ENCODE peak calls at places on chromosome 18, in seven cellular contexts. I is H1, W is endothelial cell of umbilical vein, R is HCT116, X is GM12878, Q is A549, O is SK-N-SH. Y is an unnamed sample.

GRCh38 chr18:62716679-62717058 is 1.3 kb downstream of the PHLPP1 start:
- DNase-seq in I (no peak), W (peak), R (no peak), X (no peak), Q (peak), O (peak), Y (peak)

GRCh38 chr18:35038029-35038428 is 3.2 kb upstream of the MAPRE2 start:
- DNase-seq in I (no peak), W (no peak), R (no peak), X (no peak), Q (no peak), O (no peak), Y (no peak)

GRCh38 chr18:33513027-33513426 is 65.0 kb upstream of the ASXL3 start:
- DNase-seq in I (no peak), W (no peak), R (no peak), X (no peak), Q (no peak), O (no peak), Y (no peak)

GRCh38 chr18:46278481-46279465 is 174.6 kb downstream of the HAUS1 start:
- DNase-seq in I (no peak), W (peak), R (no peak), X (no peak), Q (no peak), O (no peak), Y (no peak)

GRCh38 chr18:35415511-35416427 is 38.6 kb upstream of the ZNF396 start:
- DNase-seq in I (no peak), W (no peak), R (no peak), X (no peak), Q (no peak), O (no peak), Y (peak)

GRCh38 chr18:45837283-45838070 is 12.0 kb downstream of the SIGLEC15 start:
- DNase-seq in I (peak), W (peak), R (no peak), X (no peak), Q (no peak), O (peak), Y (peak)

GRCh38 chr18:10526211-10526949 is 553 bp downstream of the NAPG start:
- DNase-seq in I (no peak), W (peak), R (no peak), X (no peak), Q (peak), O (peak), Y (peak)

GRCh38 chr18:8741524-8741923 is 36.2 kb downstream of the MTCL1 start:
- DNase-seq in I (no peak), W (peak), R (no peak), X (no peak), Q (no peak), O (no peak), Y (no peak)

GRCh38 chr18:3616142-3616541 is 166.2 kb downstream of the TGIF1 start:
- DNase-seq in I (no peak), W (no peak), R (no peak), X (no peak), Q (no peak), O (no peak), Y (no peak)

GRCh38 chr18:73150199-73150598 is 282.4 kb upstream of the NETO1 start:
- DNase-seq in I (no peak), W (no peak), R (no peak), X (no peak), Q (no peak), O (no peak), Y (no peak)

GRCh38 chr18:9858642-9859041 is 27.1 kb upstream of the TXNDC2 start:
- DNase-seq in I (no peak), W (no peak), R (no peak), X (no peak), Q (no peak), O (no peak), Y (no peak)

GRCh38 chr18:45304558-45304957 is 310.7 kb upstream of the SLC14A2 start:
- DNase-seq in I (no peak), W (no peak), R (no peak), X (no peak), Q (no peak), O (no peak), Y (no peak)

GRCh38 chr18:56388571-56388970 is 249.8 kb downstream of the TXNL1 start:
- DNase-seq in I (no peak), W (peak), R (no peak), X (no peak), Q (no peak), O (no peak), Y (no peak)

GRCh38 chr18:30679285-30679930 is 363.1 kb downstream of the DSC3 start:
- DNase-seq in I (no peak), W (no peak), R (no peak), X (no peak), Q (no peak), O (no peak), Y (no peak)

DNA sequence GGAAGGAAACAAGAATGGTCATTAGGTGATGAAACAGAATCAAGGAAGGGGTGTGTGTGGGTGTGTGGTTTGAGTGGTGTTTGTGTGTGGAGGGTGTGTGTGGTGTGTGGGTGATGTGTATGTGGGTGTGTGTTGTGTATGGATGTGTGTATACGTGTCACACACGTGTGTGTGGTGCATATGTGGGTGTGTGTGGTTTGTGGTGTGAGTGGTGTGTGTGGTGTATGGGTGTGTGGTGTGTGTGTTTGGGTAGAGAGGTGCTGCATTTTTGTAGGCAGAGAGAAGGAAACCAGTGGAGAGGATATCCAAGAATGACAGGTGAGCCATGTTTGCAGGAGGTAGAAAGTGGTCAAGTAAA is 1.1 kb upstream of the CEP192 start:
- DNase-seq in I (no peak), W (no peak), R (no peak), X (peak), Q (no peak), O (no peak), Y (peak)
- TF ChIP-seq MAX in I (no peak), W (no peak), R (no peak), X (no peak), Q (no peak), O (no peak), Y (peak)

DNA sequence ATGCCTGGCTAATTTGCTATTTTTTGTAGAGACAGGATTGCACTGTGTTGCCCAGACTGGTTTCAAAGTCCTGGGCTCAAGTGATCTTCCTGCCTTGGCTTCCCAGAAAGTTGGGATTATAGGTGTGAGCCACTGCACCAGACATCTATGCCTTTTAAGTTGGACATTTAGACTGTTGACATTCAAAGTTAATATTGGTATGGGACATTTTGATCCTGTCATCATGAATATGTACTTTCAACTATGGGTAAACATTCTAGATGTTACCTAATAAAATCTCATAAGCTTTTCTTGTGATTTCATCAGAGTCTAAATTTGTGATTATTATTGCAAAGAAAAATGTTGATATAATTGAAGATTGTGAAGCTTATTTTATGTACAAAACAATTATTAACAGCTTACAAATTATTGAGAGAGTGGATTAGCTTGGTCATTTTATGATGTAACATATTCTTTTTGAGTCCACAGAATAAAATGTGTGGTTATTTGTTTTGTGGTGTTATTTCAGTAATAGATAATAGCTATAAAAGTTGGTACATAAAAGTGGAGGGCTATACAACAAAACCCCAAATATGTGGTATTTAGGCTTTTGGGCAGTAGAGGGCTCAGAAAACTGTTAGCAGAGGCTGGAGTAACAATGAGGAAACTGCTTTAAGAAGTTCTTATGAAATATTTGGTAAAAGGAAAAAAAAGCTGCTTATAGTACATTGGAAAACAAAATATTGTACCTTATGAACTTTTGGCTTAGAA is 41.4 kb downstream of the STARD6 start:
- DNase-seq in I (no peak), W (no peak), R (no peak), X (no peak), Q (no peak), O (no peak), Y (no peak)
- TF ChIP-seq CTCF in I (no peak), W (no peak), R (no peak), X (no peak), Q (no peak), O (no peak), Y (no peak)

GRCh38 chr18:5630766-5631413 is 87.1 kb upstream of the EPB41L3 start:
- DNase-seq in I (no peak), W (no peak), R (no peak), X (no peak), Q (no peak), O (no peak), Y (no peak)
- H3K4me3 ChIP-seq in I (peak), W (no peak), R (no peak), X (no peak), Q (no peak), O (no peak), Y (no peak)

DNA sequence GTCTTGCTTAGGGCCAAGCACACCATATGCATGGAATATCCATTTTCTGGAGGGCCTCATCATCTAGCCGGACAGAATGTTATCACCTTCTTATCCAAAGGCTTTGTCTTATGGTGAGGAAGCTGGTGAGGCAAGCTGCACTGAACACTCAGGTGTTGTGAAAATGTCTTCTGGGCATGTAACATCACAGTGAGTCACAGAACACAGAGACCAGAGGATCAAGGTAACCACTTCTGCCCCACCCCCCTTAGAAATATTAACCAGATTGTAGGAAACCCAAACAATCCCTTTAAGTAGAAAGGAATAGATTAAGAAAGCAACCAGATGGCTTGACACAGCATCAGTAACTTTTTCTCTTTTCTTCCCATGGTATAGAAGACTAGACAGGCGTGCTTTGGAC is 51.1 kb downstream of the MYO5B start:
- DNase-seq in I (no peak), W (no peak), R (no peak), X (no peak), Q (no peak), O (no peak), Y (no peak)
- TF ChIP-seq MAX in I (no peak), W (no peak), R (no peak), X (no peak), Q (no peak), O (no peak), Y (no peak)

GRCh38 chr18:50194623-50195532 is at the start of gene MYO5B:
- DNase-seq in I (no peak), W (no peak), R (peak), X (no peak), Q (peak), O (peak), Y (no peak)
- TF ChIP-seq CTCF in I (peak), W (peak), R (peak), X (peak), Q (peak), O (peak), Y (no peak)